ENCODE peak calls at places on chromosomes 3 and 15, in six cellular contexts. E, R, L, Z, Y and V are unnamed samples.

GRCh38 chr15:93056836-93057235 is 32.2 kb downstream of the RGMA start:
- DNase-seq in E (no peak), R (no peak), L (no peak), Z (no peak), Y (no peak), V (no peak)

GRCh38 chr3:54008744-54009143 is 113.6 kb upstream of the CACNA2D3 start:
- DNase-seq in E (no peak), R (no peak), L (no peak), Z (no peak), Y (no peak), V (no peak)

GRCh38 chr3:138842483-138843188 is 7.9 kb upstream of the PIK3CB start:
- DNase-seq in E (peak), R (no peak), L (no peak), Z (no peak), Y (no peak), V (no peak)

GRCh38 chr3:127444761-127445160 is 145.8 kb downstream of the TPRA1 start:
- DNase-seq in E (no peak), R (no peak), L (no peak), Z (no peak), Y (no peak), V (no peak)

GRCh38 chr3:194322701-194323174 is 28.4 kb downstream of the CPN2 start:
- DNase-seq in E (no peak), R (peak), L (peak), Z (no peak), Y (peak), V (peak)

GRCh38 chr3:18988619-18989229 is 159.6 kb upstream of the KCNH8 start:
- DNase-seq in E (peak), R (no peak), L (peak), Z (peak), Y (no peak), V (peak)

GRCh38 chr15:31405200-31405929 is 78.7 kb downstream of the KLF13 start:
- DNase-seq in E (peak), R (no peak), L (peak), Z (no peak), Y (no peak), V (no peak)

GRCh38 chr15:59333401-59334062 is 39.1 kb downstream of the MYO1E start:
- DNase-seq in E (no peak), R (no peak), L (no peak), Z (no peak), Y (no peak), V (no peak)

GRCh38 chr15:88646088-88646405 is 7.2 kb downstream of the ISG20 start:
- DNase-seq in E (no peak), R (no peak), L (no peak), Z (no peak), Y (no peak), V (no peak)

GRCh38 chr3:156216852-156217251 is 96.5 kb downstream of the KCNAB1 start:
- DNase-seq in E (no peak), R (no peak), L (no peak), Z (no peak), Y (peak), V (no peak)

GRCh38 chr3:53074366-53074696 is 28.5 kb upstream of the SFMBT1 start:
- DNase-seq in E (no peak), R (no peak), L (no peak), Z (no peak), Y (no peak), V (no peak)

GRCh38 chr3:12268050-12268449 is 20.8 kb upstream of the PPARG start:
- DNase-seq in E (no peak), R (no peak), L (no peak), Z (no peak), Y (no peak), V (no peak)

GRCh38 chr3:46615050-46615449 is 2.7 kb downstream of the FAM240A start:
- DNase-seq in E (no peak), R (no peak), L (no peak), Z (no peak), Y (no peak), V (no peak)

GRCh38 chr15:76223521-76223920 is 87.7 kb downstream of the ETFA start:
- DNase-seq in E (no peak), R (no peak), L (no peak), Z (no peak), Y (no peak), V (no peak)

GRCh38 chr3:100516232-100516631 is 23.8 kb downstream of the TMEM45A start:
- DNase-seq in E (no peak), R (no peak), L (no peak), Z (no peak), Y (no peak), V (peak)

GRCh38 chr3:142976621-142977398 is 13.3 kb upstream of the PAQR9 start:
- DNase-seq in E (no peak), R (peak), L (peak), Z (no peak), Y (peak), V (peak)

GRCh38 chr3:147616998-147617619 is 207.9 kb downstream of the ZIC1 start:
- DNase-seq in E (peak), R (peak), L (peak), Z (no peak), Y (peak), V (peak)

GRCh38 chr3:170765419-170766078 is 104.4 kb downstream of the RPL22L1 start:
- DNase-seq in E (no peak), R (no peak), L (no peak), Z (no peak), Y (peak), V (peak)

GRCh38 chr3:17091895-17092294 is 207.1 kb downstream of the PLCL2 start:
- DNase-seq in E (no peak), R (no peak), L (no peak), Z (no peak), Y (no peak), V (peak)

GRCh38 chr3:115836944-115837343 is 213.6 kb downstream of the GAP43 start:
- DNase-seq in E (peak), R (no peak), L (peak), Z (no peak), Y (peak), V (peak)

GRCh38 chr3:71989165-71989564 is 204.2 kb upstream of the PROK2 start:
- DNase-seq in E (no peak), R (no peak), L (peak), Z (no peak), Y (peak), V (peak)

GRCh38 chr3:197001106-197001971 is 28.3 kb downstream of the MELTF start:
- DNase-seq in E (peak), R (no peak), L (no peak), Z (no peak), Y (no peak), V (no peak)

GRCh38 chr3:113140876-113141275 is 70.5 kb upstream of the BOC start:
- DNase-seq in E (no peak), R (no peak), L (no peak), Z (no peak), Y (no peak), V (peak)